ENCODE peak calls at places on chromosomes 3 and 15, in seven cellular contexts. B, K, P, Q, R, O and Y are unnamed samples.
A peak's percentile ranks its signal among the peaks of the same experiment; 100 is the strongest.

GRCh38 chr15:85955501-85956391 is 123.9 kb upstream of the AGBL1 start:
- DNase-seq in K (no peak), P (no peak), R (no peak), O (no peak), B (no peak), Q (no peak), Y (no peak)

GRCh38 chr15:83844742-83845141 is 190.8 kb downstream of the ADAMTSL3 start:
- DNase-seq in B (no peak), O (no peak), P (no peak), K (no peak), R (no peak), Q (no peak), Y (no peak)

GRCh38 chr3:190855151-190855550 is 7.3 kb downstream of the GMNC start:
- DNase-seq in P (no peak), K (no peak), O (no peak), Q (no peak), R (no peak), B (no peak), Y (no peak)

GRCh38 chr3:145620002-145620401 is 541.0 kb downstream of the PLOD2 start:
- DNase-seq in P (no peak), O (no peak), Q (peak; percentile 43), K (no peak), R (no peak), B (no peak), Y (no peak)

GRCh38 chr3:146590521-146590920 is 14.6 kb downstream of the PLSCR5 start:
- DNase-seq in O (no peak), P (no peak), K (no peak), Q (no peak), B (no peak), R (no peak), Y (no peak)

GRCh38 chr15:101689901-101690300 is 34.4 kb downstream of the TARS3 start:
- DNase-seq in K (no peak), Q (no peak), P (no peak), O (no peak), B (no peak), R (no peak), Y (no peak)

GRCh38 chr15:64521726-64522164 is 61.4 kb downstream of the ZNF609 start:
- DNase-seq in K (peak; percentile 58), B (no peak), R (no peak), Q (peak; percentile 91), O (no peak), P (no peak), Y (no peak)

GRCh38 chr15:42605281-42605744 is 29.9 kb downstream of the STARD9 start:
- DNase-seq in R (no peak), P (no peak), Q (no peak), K (no peak), O (no peak), B (no peak), Y (no peak)

GRCh38 chr3:56677286-56677685 is 5.8 kb downstream of the TASOR start:
- DNase-seq in K (no peak), Q (no peak), O (no peak), B (no peak), P (no peak), R (no peak), Y (no peak)

GRCh38 chr3:46184469-46184868 is 23.6 kb downstream of the CCR1 start:
- DNase-seq in P (no peak), Q (no peak), O (no peak), B (no peak), K (no peak), R (no peak), Y (no peak)

GRCh38 chr3:50068134-50068533 is 20.6 kb upstream of the RBM5 start:
- DNase-seq in B (no peak), P (no peak), R (no peak), Q (no peak), O (no peak), K (no peak), Y (no peak)

GRCh38 chr15:29343229-29343628 is 73.6 kb upstream of the NSMCE3 start:
- DNase-seq in P (no peak), R (no peak), K (no peak), B (no peak), Q (no peak), O (no peak), Y (no peak)

GRCh38 chr3:157807286-157807685 is 298.9 kb downstream of the SHOX2 start:
- DNase-seq in P (no peak), O (no peak), Q (no peak), B (no peak), R (no peak), K (no peak), Y (no peak)

GRCh38 chr15:39498642-39499041 is 82.2 kb upstream of the THBS1 start:
- DNase-seq in Q (no peak), K (no peak), O (no peak), P (no peak), R (no peak), B (no peak), Y (no peak)

GRCh38 chr3:156816794-156817741 is 9.1 kb upstream of the LEKR1 start:
- DNase-seq in O (peak; percentile 87), B (peak; percentile 81), R (peak; percentile 93), Q (peak; percentile 71), K (peak; percentile 85), P (peak; percentile 94), Y (peak; percentile 58)

GRCh38 chr3:16286161-16286560 is 21.1 kb downstream of the OXNAD1 start:
- DNase-seq in B (no peak), K (no peak), O (no peak), P (no peak), R (peak; percentile 54), Q (no peak), Y (no peak)

GRCh38 chr15:90322531-90322930 is 29.6 kb upstream of the ZNF774 start:
- DNase-seq in P (no peak), Q (no peak), B (no peak), O (no peak), K (peak; percentile 24), R (no peak), Y (peak; percentile 26)

GRCh38 chr15:25508369-25509002 is 69.7 kb upstream of the UBE3A start:
- DNase-seq in Q (peak; percentile 75), O (peak; percentile 26), K (no peak), B (no peak), R (no peak), P (no peak), Y (no peak)

GRCh38 chr15:100986158-100986896 is 67.2 kb downstream of the LRRK1 start:
- DNase-seq in Q (no peak), K (no peak), B (no peak), O (no peak), R (no peak), P (peak; percentile 1), Y (no peak)

GRCh38 chr3:189995129-189995528 is 125.6 kb downstream of the P3H2 start:
- DNase-seq in K (no peak), B (no peak), Q (peak; percentile 45), P (no peak), R (no peak), O (no peak), Y (no peak)

GRCh38 chr15:57849332-57849731 is 142.8 kb downstream of the POLR2M start:
- DNase-seq in B (no peak), P (no peak), Q (no peak), R (no peak), K (no peak), O (no peak), Y (no peak)

GRCh38 chr15:73002509-73002908 is 49.8 kb upstream of the NEO1 start:
- DNase-seq in Q (no peak), B (no peak), R (no peak), P (no peak), O (no peak), K (no peak), Y (no peak)

GRCh38 chr3:97871788-97872187 is 50.0 kb downstream of the CRYBG3 start:
- DNase-seq in K (no peak), P (no peak), R (no peak), O (no peak), Q (no peak), B (no peak), Y (no peak)

GRCh38 chr15:75042730-75043508 is 19.5 kb downstream of the PPCDC start:
- DNase-seq in K (peak; percentile 86), B (no peak), R (peak; percentile 27), P (no peak), Q (peak; percentile 79), O (peak; percentile 79), Y (no peak)

GRCh38 chr15:63505842-63506222 is 1.4 kb downstream of the USP3 start:
- DNase-seq in B (no peak), R (no peak), K (no peak), P (no peak), Q (no peak), O (no peak), Y (no peak)

GRCh38 chr3:141498592-141499223 is 11.9 kb downstream of the RASA2 start:
- DNase-seq in B (peak; percentile 55), P (peak; percentile 45), R (peak; percentile 74), O (peak; percentile 51), Q (peak; percentile 41), K (peak; percentile 37), Y (no peak)

GRCh38 chr3:147333098-147333497 is 73.2 kb downstream of the ZIC4 start:
- DNase-seq in K (no peak), Q (no peak), B (no peak), O (no peak), R (no peak), P (no peak), Y (no peak)

GRCh38 chr15:39486546-39487081 is 94.3 kb upstream of the THBS1 start:
- DNase-seq in O (no peak), B (no peak), R (no peak), K (no peak), Q (no peak), P (no peak), Y (no peak)

GRCh38 chr15:85785887-85786777 is 8.6 kb downstream of the KLHL25 start:
- DNase-seq in K (no peak), B (no peak), O (no peak), P (peak; percentile 80), Q (no peak), R (no peak), Y (no peak)